ENCODE peak calls at places on chromosomes 13 and 19, in ten cellular contexts. Z, Q, A, I, L, N, B, C, D and Y are unnamed samples.

GRCh38 chr13:62625214-62625613 is 1209.6 kb upstream of the PCDH20 start:
- DNase-seq in Z (no peak), Q (no peak), A (no peak), I (no peak), L (no peak), N (no peak), B (no peak), C (no peak), D (no peak), Y (no peak)

GRCh38 chr13:37870895-37871550 is 1.5 kb upstream of the TRPC4 start:
- DNase-seq in Z (no peak), Q (no peak), A (no peak), I (no peak), L (no peak), N (no peak), B (peak; percentile 74), C (peak; percentile 28), D (peak; percentile 74), Y (no peak)

GRCh38 chr13:33751151-33751550 is 66.8 kb upstream of the RFC3 start:
- DNase-seq in Z (no peak), Q (no peak), A (no peak), I (no peak), L (no peak), N (no peak), B (peak; percentile 78), C (no peak), D (no peak), Y (no peak)

GRCh38 chr13:109857325-109857724 is 70.9 kb upstream of the IRS2 start:
- DNase-seq in Z (no peak), Q (no peak), A (no peak), I (no peak), L (no peak), N (no peak), B (no peak), C (no peak), D (no peak), Y (no peak)

GRCh38 chr19:6219592-6220290 is 60.0 kb downstream of the MLLT1 start:
- DNase-seq in Z (no peak), Q (no peak), A (no peak), I (no peak), L (no peak), N (no peak), B (peak; percentile 37), C (no peak), D (no peak), Y (no peak)

GRCh38 chr19:49637865-49638350 is 2.0 kb downstream of the RRAS start:
- DNase-seq in Z (no peak), Q (no peak), A (peak; percentile 95), I (no peak), L (no peak), N (no peak), B (peak; percentile 92), C (peak; percentile 90), D (peak; percentile 83), Y (no peak)

GRCh38 chr13:67769987-67770341 is 539.8 kb upstream of the PCDH9 start:
- DNase-seq in Z (no peak), Q (no peak), A (no peak), I (no peak), L (no peak), N (no peak), B (no peak), C (no peak), D (no peak), Y (no peak)

GRCh38 chr13:39455534-39456175 is 147.3 kb downstream of the LHFPL6 start:
- DNase-seq in Z (no peak), Q (no peak), A (no peak), I (no peak), L (no peak), N (no peak), B (peak; percentile 34), C (no peak), D (no peak), Y (no peak)

GRCh38 chr13:40064723-40065122 is 409.3 kb downstream of the COG6 start:
- DNase-seq in Z (no peak), Q (no peak), A (no peak), I (no peak), L (no peak), N (no peak), B (peak; percentile 85), C (peak; percentile 21), D (peak; percentile 81), Y (no peak)

GRCh38 chr19:7637374-7638256 is 705 bp downstream of the STXBP2 start:
- DNase-seq in Z (no peak), Q (no peak), A (peak; percentile 56), I (no peak), L (no peak), N (no peak), B (peak; percentile 29), C (peak; percentile 44), D (no peak), Y (no peak)

GRCh38 chr13:61838568-61838967 is 422.9 kb upstream of the PCDH20 start:
- DNase-seq in Z (no peak), Q (no peak), A (no peak), I (no peak), L (no peak), N (no peak), B (no peak), C (no peak), D (no peak), Y (no peak)

GRCh38 chr19:45159204-45159970 is 1.4 kb downstream of the NKPD1 start:
- DNase-seq in Z (no peak), Q (no peak), A (no peak), I (no peak), L (no peak), N (no peak), B (no peak), C (no peak), D (no peak), Y (no peak)

GRCh38 chr19:32460476-32460875 is 54.9 kb downstream of the DPY19L3 start:
- DNase-seq in Z (no peak), Q (no peak), A (no peak), I (no peak), L (no peak), N (no peak), B (no peak), C (no peak), D (no peak), Y (no peak)

GRCh38 chr19:55959996-55960675 is 12.5 kb downstream of the NLRP8 start:
- DNase-seq in Z (no peak), Q (no peak), A (no peak), I (no peak), L (no peak), N (no peak), B (no peak), C (no peak), D (no peak), Y (no peak)

GRCh38 chr13:90806905-90807304 is 540.6 kb upstream of the MIR17HG start:
- DNase-seq in Z (no peak), Q (no peak), A (no peak), I (no peak), L (no peak), N (no peak), B (no peak), C (no peak), D (no peak), Y (no peak)

GRCh38 chr19:8973501-8974091 is 36.6 kb downstream of the MUC16 start:
- DNase-seq in Z (no peak), Q (no peak), A (no peak), I (no peak), L (no peak), N (no peak), B (no peak), C (no peak), D (no peak), Y (no peak)

GRCh38 chr19:13842294-13843103 is 34.4 kb upstream of the NANOS3 start:
- DNase-seq in Z (no peak), Q (no peak), A (peak; percentile 93), I (peak; percentile 56), L (peak; percentile 79), N (peak; percentile 60), B (peak; percentile 90), C (peak; percentile 88), D (peak; percentile 66), Y (peak; percentile 71)